ENCODE peak calls at places on chromosomes 3 and 15, in five cellular contexts. N is fibroblast of lung, O is SK-N-SH, C is right lobe of liver, V is GM12878. P is an unnamed sample.
A peak's percentile ranks its signal among the peaks of the same experiment; 100 is the strongest.

GRCh38 chr15:41561777-41562145 is 2.7 kb downstream of the TYRO3 start:
- DNase-seq in N (peak; percentile 75), O (no peak), C (no peak), V (no peak), P (peak; percentile 62)

GRCh38 chr15:72599855-72600464 is 54.5 kb upstream of the GOLGA6B start:
- DNase-seq in N (peak; percentile 71), O (peak; percentile 55), C (no peak), V (no peak), P (peak; percentile 26)

GRCh38 chr3:154885016-154885415 is 195.1 kb upstream of the MME start:
- DNase-seq in N (peak; percentile 89), O (no peak), C (no peak), V (no peak), P (no peak)

GRCh38 chr3:67906256-67906655 is 251.8 kb upstream of the SUCLG2 start:
- DNase-seq in N (no peak), O (no peak), C (no peak), V (no peak), P (no peak)

GRCh38 chr3:34504755-34505154 is 706.3 kb downstream of the PDCD6IP start:
- DNase-seq in N (no peak), O (peak; percentile 26), C (no peak), V (no peak), P (no peak)

GRCh38 chr3:126467611-126467955 is 8.1 kb downstream of the ZXDC start:
- DNase-seq in N (no peak), O (no peak), C (peak; percentile 28), V (no peak), P (no peak)

GRCh38 chr15:36109943-36110658 is 469.3 kb upstream of the CDIN1 start:
- DNase-seq in N (peak; percentile 81), O (no peak), C (no peak), V (no peak), P (no peak)

GRCh38 chr3:42036483-42036823 is 54.7 kb upstream of the TRAK1 start:
- DNase-seq in N (peak; percentile 94), O (peak; percentile 44), C (no peak), V (no peak), P (no peak)

GRCh38 chr3:157488144-157488543 is 15.1 kb downstream of the VEPH1 start:
- DNase-seq in N (no peak), O (no peak), C (no peak), V (no peak), P (no peak)

GRCh38 chr3:57160046-57160730 is 5.0 kb downstream of the IL17RD start:
- DNase-seq in N (no peak), O (no peak), C (no peak), V (no peak), P (no peak)

GRCh38 chr15:25783607-25784131 is 79.5 kb downstream of the ATP10A start:
- DNase-seq in N (peak; percentile 28), O (no peak), C (no peak), V (no peak), P (peak; percentile 38)

GRCh38 chr3:123202451-123202850 is 708 bp downstream of the SEC22A start:
- DNase-seq in N (no peak), O (peak; percentile 43), C (no peak), V (no peak), P (peak; percentile 48)

GRCh38 chr3:195748661-195749060 is 27.9 kb downstream of the MUC20 start:
- DNase-seq in N (no peak), O (peak; percentile 38), C (no peak), V (no peak), P (no peak)

GRCh38 chr3:112776000-112776399 is 70.7 kb downstream of the CD200R1L start:
- DNase-seq in N (no peak), O (no peak), C (no peak), V (no peak), P (no peak)

GRCh38 chr3:52534281-52535183 is 875 bp upstream of the NT5DC2 start:
- DNase-seq in N (peak; percentile 46), O (peak; percentile 20), C (peak; percentile 45), V (no peak), P (peak; percentile 67)

GRCh38 chr3:133991637-133992036 is 38.1 kb downstream of the SLCO2A1 start:
- DNase-seq in N (peak; percentile 28), O (no peak), C (no peak), V (no peak), P (no peak)

GRCh38 chr3:197306374-197307086 is 8.1 kb upstream of the DLG1 start:
- DNase-seq in N (peak; percentile 75), O (no peak), C (no peak), V (no peak), P (no peak)

GRCh38 chr3:39707314-39707909 is 102.0 kb upstream of the MYRIP start:
- DNase-seq in N (peak; percentile 17), O (peak; percentile 59), C (no peak), V (no peak), P (no peak)

GRCh38 chr3:107431048-107431297 is 53.7 kb downstream of the CCDC54 start:
- DNase-seq in N (peak; percentile 17), O (no peak), C (no peak), V (no peak), P (no peak)

GRCh38 chr3:55486101-55486856 is 827 bp downstream of the WNT5A start:
- DNase-seq in N (peak; percentile 83), O (peak; percentile 54), C (peak; percentile 83), V (no peak), P (peak; percentile 53)

GRCh38 chr3:143847787-143848631 is at the start of gene SLC9A9:
- DNase-seq in N (peak; percentile 85), O (no peak), C (no peak), V (peak; percentile 63), P (no peak)

GRCh38 chr3:10291641-10292040 is 1.1 kb downstream of the GHRL start:
- DNase-seq in N (no peak), O (no peak), C (no peak), V (no peak), P (no peak)

GRCh38 chr3:125433611-125434041 is 58.5 kb upstream of the ZNF148 start:
- DNase-seq in N (no peak), O (no peak), C (no peak), V (no peak), P (no peak)

GRCh38 chr3:48565591-48566400 is 2.2 kb upstream of the UCN2 start:
- DNase-seq in N (peak; percentile 73), O (no peak), C (no peak), V (no peak), P (no peak)

GRCh38 chr3:170256597-170256996 is 34.4 kb downstream of the PRKCI start:
- DNase-seq in N (no peak), O (no peak), C (no peak), V (no peak), P (no peak)
- H3K27ac ChIP-seq in N (no peak overlapping the region), O (no peak overlapping the region), C (no peak overlapping the region), V (peak overlapping the region; percentile 8), P (no peak overlapping the region)

GRCh38 chr3:152300029-152300764 is 31.5 kb downstream of the MBNL1 start:
- DNase-seq in N (no peak), O (no peak), C (no peak), V (no peak), P (no peak)

GRCh38 chr3:152304160-152304559 is 35.4 kb downstream of the MBNL1 start:
- DNase-seq in N (no peak), O (no peak), C (no peak), V (no peak), P (no peak)

GRCh38 chr3:152299243-152299976 is 30.7 kb downstream of the MBNL1 start:
- DNase-seq in N (no peak), O (no peak), C (peak; percentile 61), V (no peak), P (no peak)

GRCh38 chr3:152302521-152303021 is 33.8 kb downstream of the MBNL1 start:
- DNase-seq in N (peak; percentile 93), O (no peak), C (peak; percentile 84), V (peak; percentile 68), P (no peak)

DNA sequence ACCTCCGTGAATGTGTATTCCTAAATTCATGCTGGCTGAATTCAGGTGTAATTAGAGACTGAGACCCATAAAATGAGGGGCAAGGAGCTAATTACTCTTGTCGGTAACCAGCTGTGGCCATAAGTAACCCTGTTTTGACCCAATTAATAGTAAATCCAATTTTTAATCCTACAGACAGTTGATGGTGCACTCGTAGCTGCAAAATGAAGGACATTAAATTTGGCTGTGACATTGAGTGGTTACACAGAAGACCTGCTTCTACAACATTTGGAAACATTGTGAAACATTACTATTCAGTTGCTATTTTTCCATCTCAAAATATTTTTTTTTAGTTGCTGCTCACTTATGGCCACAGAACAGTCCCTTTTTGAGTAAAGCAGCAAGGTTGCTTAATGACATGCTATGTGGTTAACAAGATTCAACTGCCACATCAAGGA is 33.0 kb downstream of the MBNL1 start:
- DNase-seq in N (no peak), O (no peak), C (no peak), V (no peak), P (no peak)
- H3K4me3 ChIP-seq in N (no peak overlapping the region), O (peak overlapping the region; percentile 27), C (peak overlapping the region; percentile 37), V (peak overlapping the region; percentile 52), P (no peak overlapping the region)

DNA sequence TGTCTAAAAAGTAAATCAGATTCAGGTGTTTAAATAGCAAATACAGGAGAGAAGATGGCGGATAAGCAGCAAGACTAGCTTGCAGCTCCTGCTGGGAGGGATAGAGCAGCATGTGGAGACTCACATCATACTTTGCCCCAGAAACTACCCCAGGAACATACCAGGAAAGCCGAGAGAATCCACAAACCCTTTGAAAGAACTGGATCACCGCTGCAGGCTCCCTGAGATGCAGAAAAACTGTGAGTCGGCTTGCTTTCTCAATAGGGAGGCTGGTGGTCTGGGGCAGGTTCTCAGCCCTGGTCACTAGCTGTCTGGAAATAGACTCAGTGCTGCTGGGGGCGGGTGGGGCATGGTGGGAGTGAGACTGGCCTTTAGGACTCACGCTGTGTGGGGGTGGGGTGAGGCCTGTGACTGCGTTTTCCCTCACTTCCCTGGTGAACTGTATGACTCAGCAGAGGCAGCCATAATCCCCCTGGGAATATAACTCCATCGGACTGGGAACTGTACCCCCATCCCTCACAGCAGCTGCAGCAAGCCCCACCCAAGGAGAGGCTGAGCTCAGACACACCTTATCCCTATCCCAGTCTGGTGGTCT is 142.8 kb downstream of the CNTN6 start:
- DNase-seq in N (no peak), O (no peak), C (no peak), V (no peak), P (peak; percentile 11)
- H3K9me3 ChIP-seq in N (no peaks in the 10 kb centered on the region), O (no peaks in the 10 kb centered on the region), C (no peaks in the 10 kb centered on the region), V (no peaks in the 10 kb centered on the region), P (no peaks in the 10 kb centered on the region)

GRCh38 chr3:70919091-70919490 is 606.7 kb upstream of the MDFIC2 start:
- DNase-seq in N (no peak), O (no peak), C (no peak), V (no peak), P (no peak)

GRCh38 chr3:70916375-70917055 is 604.1 kb upstream of the MDFIC2 start:
- DNase-seq in N (no peak), O (peak; percentile 43), C (no peak), V (no peak), P (no peak)

GRCh38 chr3:70914889-70915288 is 602.5 kb upstream of the MDFIC2 start:
- DNase-seq in N (no peak), O (no peak), C (no peak), V (no peak), P (no peak)

DNA sequence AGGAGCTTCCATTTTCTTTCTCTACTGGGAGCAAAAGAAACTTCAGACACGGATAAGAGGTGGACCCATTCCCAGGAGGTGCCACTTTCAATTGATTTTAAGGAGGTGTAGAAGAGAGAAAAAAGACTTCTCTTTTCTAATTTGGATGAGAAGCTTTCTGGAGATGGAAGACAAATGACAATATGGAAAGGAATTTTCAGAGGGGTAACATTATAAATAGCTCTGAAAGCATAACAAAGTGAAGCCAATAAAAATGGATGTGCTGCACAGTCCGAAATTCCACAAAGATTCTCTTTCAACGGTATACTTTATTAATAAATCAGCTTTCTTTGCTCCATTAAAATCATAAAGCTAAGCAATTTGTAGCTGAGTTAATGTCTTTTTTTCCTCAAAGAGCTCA is 607.2 kb upstream of the MDFIC2 start:
- DNase-seq in N (no peak), O (no peak), C (no peak), V (no peak), P (no peak)
- H3K27ac ChIP-seq in N (no peak overlapping the region), O (peak overlapping the region; percentile 53), C (no peak overlapping the region), V (no peak overlapping the region), P (no peak overlapping the region)